ENCODE peak calls at places on chromosomes 3 and 15, in four cellular contexts. K is cardiac muscle cell, V is heart left ventricle, A is HFF-Myc. Z is an unnamed sample.

GRCh38 chr3:130759692-130760338 is 13.2 kb upstream of the PIK3R4 start:
- DNase-seq in V (peak; percentile 62), K (peak; percentile 81), A (peak; percentile 35), Z (peak; percentile 22)

GRCh38 chr15:79341361-79341760 is 30.4 kb downstream of the TMED3 start:
- DNase-seq in K (peak; percentile 24), V (no peak), A (no peak), Z (no peak)

GRCh38 chr3:116135462-116135861 is 309.8 kb downstream of the LSAMP start:
- DNase-seq in A (peak; percentile 29), K (peak; percentile 92), V (peak; percentile 22), Z (peak; percentile 66)

GRCh38 chr3:46915297-46915822 is 37.8 kb downstream of the PTH1R start:
- DNase-seq in V (no peak), A (no peak), K (no peak), Z (no peak)

GRCh38 chr15:48266029-48266428 is 59.9 kb downstream of the SLC12A1 start:
- DNase-seq in K (no peak), A (peak; percentile 1), V (no peak), Z (no peak)

GRCh38 chr15:95302206-95302605 is 1028.3 kb upstream of the NR2F2 start:
- DNase-seq in V (no peak), A (no peak), K (peak; percentile 48), Z (no peak)

GRCh38 chr3:162295323-162295983 is 798.8 kb downstream of the OTOL1 start:
- DNase-seq in K (peak; percentile 56), A (peak; percentile 54), V (no peak), Z (peak; percentile 84)

GRCh38 chr3:4060064-4060463 is 243.1 kb upstream of the SETMAR start:
- DNase-seq in V (no peak), K (no peak), A (no peak), Z (peak; percentile 97)

GRCh38 chr3:18645603-18646002 is 220.5 kb upstream of the SATB1 start:
- DNase-seq in A (no peak), V (no peak), K (no peak), Z (no peak)

GRCh38 chr3:242986-243706 is 46.6 kb downstream of the CHL1 start:
- DNase-seq in V (no peak), A (no peak), K (no peak), Z (peak; percentile 68)

GRCh38 chr3:187783098-187783497 is 37.8 kb upstream of the BCL6 start:
- DNase-seq in V (peak; percentile 52), K (peak; percentile 92), A (no peak), Z (peak; percentile 60)

GRCh38 chr3:153400641-153401040 is 238.6 kb downstream of the RAP2B start:
- DNase-seq in K (no peak), V (no peak), A (no peak), Z (no peak)

GRCh38 chr3:123610331-123610730 is 25.5 kb upstream of the HACD2 start:
- DNase-seq in V (no peak), A (no peak), K (no peak), Z (no peak)

GRCh38 chr3:161413127-161413854 is 42.0 kb upstream of the SPTSSB start:
- DNase-seq in A (no peak), K (peak; percentile 84), V (peak; percentile 69), Z (peak; percentile 54)

GRCh38 chr15:68781766-68782588 is 38.7 kb downstream of the ANP32A start:
- DNase-seq in K (no peak), A (no peak), V (peak; percentile 80), Z (no peak)

GRCh38 chr3:141561426-141562034 is 74.7 kb downstream of the RASA2 start:
- DNase-seq in K (peak; percentile 86), V (peak; percentile 22), A (peak; percentile 44), Z (peak; percentile 16)

GRCh38 chr3:141368925-141369794 is 856 bp downstream of the ZBTB38 start:
- DNase-seq in V (no peak), K (peak; percentile 92), A (no peak), Z (no peak)

GRCh38 chr3:189909139-189909538 is 211.6 kb downstream of the P3H2 start:
- DNase-seq in A (no peak), V (no peak), K (no peak), Z (no peak)

GRCh38 chr3:86982883-86983282 is 8.1 kb downstream of the VGLL3 start:
- DNase-seq in A (no peak), K (peak; percentile 95), V (no peak), Z (peak; percentile 62)

GRCh38 chr15:75861750-75862402 is 18.6 kb downstream of the UBE2Q2 start:
- DNase-seq in K (no peak), V (no peak), A (no peak), Z (no peak)

GRCh38 chr15:101156509-101157159 is 95.2 kb downstream of the CHSY1 start:
- DNase-seq in V (no peak), A (no peak), K (peak; percentile 20), Z (no peak)

GRCh38 chr3:16808393-16809107 is 76.2 kb upstream of the PLCL2 start:
- DNase-seq in A (no peak), K (no peak), V (no peak), Z (no peak)

DNA sequence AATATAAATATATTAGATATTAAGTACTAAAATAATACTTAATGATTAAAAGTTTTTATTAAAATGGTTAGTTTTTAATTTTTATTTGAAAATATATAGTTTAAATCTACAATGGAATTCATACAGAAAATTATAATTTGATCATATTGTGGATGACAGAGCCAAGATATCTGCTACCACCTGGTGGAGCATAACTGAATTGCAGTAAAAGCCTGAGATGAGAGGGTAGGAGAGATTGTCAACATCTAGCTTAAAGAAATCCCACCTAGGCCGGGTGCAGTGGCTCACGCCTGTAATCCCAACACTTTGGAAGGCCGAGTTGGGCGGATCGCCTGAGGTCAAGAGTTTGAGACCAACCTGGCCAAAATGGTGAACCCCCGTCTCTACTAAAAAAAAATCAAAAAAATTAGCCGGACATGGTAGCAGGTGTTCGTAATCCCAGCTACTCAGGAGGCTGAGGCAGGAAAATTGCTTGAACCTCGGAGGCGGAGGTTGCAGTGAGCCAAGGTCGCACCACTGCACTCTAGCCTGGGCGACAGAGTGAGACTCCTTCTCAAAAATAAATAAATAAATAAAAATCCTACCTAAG is 25.1 kb upstream of the CSTA start:
- DNase-seq in A (peak; percentile 6), K (peak; percentile 27), V (no peak), Z (no peak)
- TF ChIP-seq CTCF in A (peak; percentile 65), K (peak; percentile 50), V (peak; percentile 31), Z (peak; percentile 71)

GRCh38 chr15:29021901-29022300 is 136.1 kb downstream of the APBA2 start:
- DNase-seq in K (peak; percentile 93), A (no peak), V (no peak), Z (no peak)
- H3K4me3 ChIP-seq in K (no peak overlapping the region), A (no peak overlapping the region), V (no peak overlapping the region), Z (no peak overlapping the region)

GRCh38 chr3:138799822-138800221 is 34.9 kb downstream of the PIK3CB start:
- DNase-seq in V (no peak), K (no peak), A (no peak), Z (no peak)

GRCh38 chr3:138797508-138798038 is 37.2 kb downstream of the PIK3CB start:
- DNase-seq in A (no peak), K (no peak), V (no peak), Z (no peak)

GRCh38 chr3:138800248-138800647 is 34.5 kb downstream of the PIK3CB start:
- DNase-seq in V (no peak), K (no peak), A (no peak), Z (no peak)

GRCh38 chr3:138801792-138802191 is 32.9 kb downstream of the PIK3CB start:
- DNase-seq in K (no peak), A (no peak), V (no peak), Z (no peak)

DNA sequence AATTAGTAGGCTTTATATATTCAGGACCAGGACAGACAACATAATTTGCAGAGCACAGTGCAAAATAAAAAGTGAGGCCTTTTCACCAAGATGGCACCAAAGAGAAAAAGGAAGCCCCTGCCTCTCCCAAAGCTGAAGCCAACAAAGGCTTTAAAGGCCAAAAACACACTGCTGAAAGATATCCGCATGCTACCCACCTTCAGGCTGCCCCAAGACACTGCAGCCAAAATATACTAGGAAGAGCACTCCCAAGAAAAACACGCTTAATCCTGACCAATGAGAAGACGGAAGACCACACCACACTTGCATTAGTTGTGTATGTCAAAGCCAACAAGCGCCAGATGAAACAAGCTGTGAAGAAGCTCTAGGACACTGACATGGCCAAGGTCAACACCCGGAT is 38.0 kb downstream of the PIK3CB start:
- DNase-seq in A (no peak), K (no peak), V (no peak), Z (no peak)
- TF ChIP-seq CTCF in A (no peak), K (no peak), V (no peak), Z (no peak)

GRCh38 chr3:77041156-77041696 is 1.3 kb downstream of the ROBO2 start:
- DNase-seq in V (no peak), A (no peak), K (no peak), Z (no peak)
- H3K4me3 ChIP-seq in V (no peak overlapping the region), A (peak overlapping the region; percentile 42), K (peak overlapping the region; percentile 47), Z (no peak overlapping the region)

DNA sequence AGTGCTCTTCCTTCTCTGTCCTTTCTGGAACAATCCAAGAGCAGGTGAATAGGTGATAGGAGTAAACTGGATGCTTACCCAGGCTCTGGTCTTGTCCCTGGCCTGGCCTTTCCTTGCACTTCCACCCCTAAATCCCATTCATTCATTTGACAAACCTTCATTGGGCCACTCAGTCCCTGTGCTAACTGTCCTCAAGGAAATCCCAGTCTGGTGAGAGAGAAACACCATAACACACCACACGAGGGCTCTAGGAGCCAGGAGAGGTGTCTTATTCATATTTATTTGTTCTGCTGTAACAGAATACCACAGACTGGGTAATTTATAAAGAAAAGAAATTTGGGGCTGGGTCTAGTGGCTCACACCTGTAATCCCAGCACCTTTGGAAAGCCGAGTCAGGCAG is 22.8 kb downstream of the EFCC1 start:
- DNase-seq in A (no peak), K (no peak), V (no peak), Z (no peak)
- TF ChIP-seq CTCF in A (no peak), K (peak; percentile 7), V (peak; percentile 37), Z (peak; percentile 36)